ENCODE peak calls at places on chromosomes 13 and 19, in four cellular contexts. X, K, G and M are unnamed samples.

GRCh38 chr19:2424686-2425621 is 2.4 kb downstream of the TIMM13 start:
- DNase-seq in X (no peak), K (no peak), G (peak), M (peak)

GRCh38 chr19:18831524-18832330 is at the start of gene UPF1:
- DNase-seq in X (peak), K (peak), G (peak), M (peak)

GRCh38 chr19:35592226-35592625 is 6.3 kb downstream of the PMIS2 start:
- DNase-seq in X (no peak), K (peak), G (peak), M (peak)

GRCh38 chr13:104106705-104107393 is 1040.6 kb upstream of the SLC10A2 start:
- DNase-seq in X (no peak), K (peak), G (peak), M (peak)

GRCh38 chr19:39144487-39145071 is 19.0 kb downstream of the PAK4 start:
- DNase-seq in X (no peak), K (no peak), G (peak), M (no peak)

GRCh38 chr19:45764487-45764886 is 4.6 kb downstream of the SIX5 start:
- DNase-seq in X (no peak), K (no peak), G (no peak), M (no peak)

GRCh38 chr19:53509845-53510244 is 28.1 kb upstream of the ZNF331 start:
- DNase-seq in X (no peak), K (no peak), G (no peak), M (no peak)

GRCh38 chr13:48304132-48304876 is 753 bp downstream of the RB1 start:
- DNase-seq in X (no peak), K (peak), G (peak), M (peak)

GRCh38 chr13:112213467-112214245 is 146.7 kb downstream of the SOX1 start:
- DNase-seq in X (no peak), K (no peak), G (no peak), M (no peak)

GRCh38 chr13:74026753-74027152 is 107.5 kb downstream of the KLF12 start:
- DNase-seq in X (peak), K (peak), G (peak), M (peak)

GRCh38 chr19:40341601-40342482 is 6.4 kb downstream of the C19orf47 start:
- DNase-seq in X (no peak), K (no peak), G (no peak), M (peak)

GRCh38 chr19:19421326-19421725 is 15.9 kb downstream of the GATAD2A start:
- DNase-seq in X (no peak), K (no peak), G (no peak), M (no peak)

DNA sequence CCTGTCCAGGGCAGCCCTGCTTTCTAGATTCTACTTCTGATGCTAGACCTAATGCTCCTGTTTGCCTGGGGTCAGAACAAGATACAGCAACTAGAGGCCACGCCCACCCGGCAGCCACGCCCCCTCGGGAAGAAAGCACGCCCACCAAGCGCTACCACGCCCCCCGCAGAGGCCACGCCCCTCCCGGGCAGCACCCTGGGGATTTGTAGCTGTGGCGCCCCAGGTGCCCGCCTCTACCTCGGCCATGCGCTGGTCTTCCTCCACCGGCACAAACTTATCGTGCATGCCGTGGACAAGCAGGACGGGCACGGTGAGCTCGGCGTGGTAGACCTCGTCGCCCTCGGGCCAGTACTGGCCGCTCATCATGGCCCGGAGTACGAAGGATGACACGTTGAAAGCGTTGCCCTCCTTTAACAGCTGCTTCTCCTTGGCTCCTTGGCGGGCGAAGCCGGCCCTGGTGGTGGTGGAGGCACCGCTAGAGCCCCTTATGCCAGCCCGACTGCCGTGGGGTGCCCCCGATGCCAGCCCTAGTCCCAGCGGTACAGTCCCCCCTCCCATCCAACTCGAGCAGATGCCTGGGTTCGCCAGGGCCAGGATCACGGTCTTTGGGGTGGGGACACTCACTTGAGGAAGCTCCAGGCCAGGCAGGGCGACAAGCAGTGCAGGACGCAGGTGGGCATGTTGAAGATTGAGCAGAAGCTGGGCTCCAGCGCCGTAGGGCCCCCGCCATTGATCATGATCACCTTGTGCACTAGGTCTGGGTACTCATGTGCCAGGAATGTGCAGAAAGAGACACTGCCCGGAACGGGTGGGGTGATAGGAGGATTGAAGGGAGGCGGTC is 9.0 kb downstream of the ABHD8 start:
- DNase-seq in X (no peak), K (no peak), G (no peak), M (peak)
- H3K4me3 ChIP-seq in X (no peak), K (no peak), G (no peak), M (no peak)

GRCh38 chr13:24652346-24652745 is 27.9 kb upstream of the ATP12A start:
- DNase-seq in X (no peak), K (no peak), G (no peak), M (peak)
- TF ChIP-seq CTCF in X (no peak), K (no peak), G (no peak), M (no peak)

GRCh38 chr13:50798923-50799322 is 44.6 kb downstream of the DLEU7 start:
- DNase-seq in X (no peak), K (peak), G (no peak), M (peak)

GRCh38 chr13:50805805-50806204 is 37.7 kb downstream of the DLEU7 start:
- DNase-seq in X (no peak), K (peak), G (peak), M (peak)

GRCh38 chr13:50797081-50797480 is 46.4 kb downstream of the DLEU7 start:
- DNase-seq in X (no peak), K (no peak), G (no peak), M (no peak)

GRCh38 chr13:50800091-50800739 is 43.3 kb downstream of the DLEU7 start:
- DNase-seq in X (no peak), K (no peak), G (no peak), M (no peak)

GRCh38 chr13:50801087-50801931 is 42.2 kb downstream of the DLEU7 start:
- DNase-seq in X (peak), K (peak), G (peak), M (peak)
- H3K4me3 ChIP-seq in X (no peak), K (no peak), G (no peak), M (no peak)

DNA sequence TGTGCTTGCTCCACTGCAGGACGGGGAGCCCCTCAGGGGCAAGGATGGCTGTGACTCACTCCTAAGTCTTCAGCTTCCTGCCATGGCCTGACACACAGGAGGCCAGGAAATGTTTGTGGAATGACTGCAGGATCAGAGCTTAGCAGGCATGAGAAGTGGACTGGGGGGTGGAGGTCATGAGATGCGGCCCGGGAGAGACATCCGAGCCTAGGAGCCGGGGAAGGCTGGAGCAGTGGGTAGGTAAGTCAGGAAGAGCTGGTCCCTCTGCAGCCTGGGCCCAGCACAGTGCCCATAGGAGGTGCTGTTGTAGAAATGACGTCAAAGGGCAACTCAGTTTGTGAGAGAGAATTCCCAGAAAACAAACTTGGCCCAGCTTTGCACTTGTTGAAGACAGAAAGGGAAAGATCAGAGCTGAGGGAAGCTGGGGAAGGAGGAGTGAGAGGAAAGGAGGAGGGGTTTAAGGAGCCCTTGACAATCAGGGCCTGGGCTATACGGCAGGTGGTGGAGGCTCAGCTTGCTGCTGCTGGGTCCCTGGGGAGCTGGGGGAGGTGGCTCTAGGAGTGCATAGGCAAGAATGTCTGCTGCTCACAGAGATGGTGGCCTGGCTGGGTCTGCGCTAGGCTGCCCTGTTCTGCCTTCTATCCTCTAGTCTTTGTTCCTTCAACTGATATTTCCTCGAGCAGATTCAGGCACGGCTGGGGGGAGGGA is 18.5 kb downstream of the POU2F2 start:
- DNase-seq in X (no peak), K (peak), G (peak), M (peak)
- TF ChIP-seq CTCF in X (no peak), K (peak), G (peak), M (peak)